ENCODE peak calls at places on chromosomes 13 and 19, in nine cellular contexts. One of them, this sample, is unnamed.

GRCh38 chr19:51572415-51572814 is 1.3 kb downstream of the ZNF175 start:
- DNase-seq in activated T-helper 1 cell treated with anti-CD3 and anti-CD28 coated beads, Interleukin-2, amount 50 U/mL, for 16 hours: no peak
- DNase-seq in stimulated activated CD4-positive, alpha-beta T cell treated with anti-CD3 and anti-CD28 coated beads, Interleukin-4, amount 100 ng/mL, for 4 hours: no peak
- DNase-seq in GM04504: no peak
- DNase-seq in hypothalamus: no peak
- DNase-seq in dorsolateral prefrontal cortex: no peak
- DNase-seq in COLO829: no peak
- DNase-seq in fibroblast of lung: no peak
- DNase-seq in T47D: no peak
- DNase-seq in this sample: no peak

GRCh38 chr19:11435833-11436313 is 438 bp downstream of the PRKCSH start:
- DNase-seq in activated T-helper 1 cell treated with anti-CD3 and anti-CD28 coated beads, Interleukin-2, amount 50 U/mL, for 16 hours: no peak
- DNase-seq in stimulated activated CD4-positive, alpha-beta T cell treated with anti-CD3 and anti-CD28 coated beads, Interleukin-4, amount 100 ng/mL, for 4 hours: no peak
- DNase-seq in GM04504: no peak
- DNase-seq in hypothalamus: no peak
- DNase-seq in dorsolateral prefrontal cortex: no peak
- DNase-seq in COLO829: no peak
- DNase-seq in fibroblast of lung: peak; percentile 31
- DNase-seq in T47D: peak; percentile 17
- DNase-seq in this sample: no peak

GRCh38 chr13:24983094-24983493 is 112.8 kb upstream of the PABPC3 start:
- DNase-seq in activated T-helper 1 cell treated with anti-CD3 and anti-CD28 coated beads, Interleukin-2, amount 50 U/mL, for 16 hours: no peak
- DNase-seq in stimulated activated CD4-positive, alpha-beta T cell treated with anti-CD3 and anti-CD28 coated beads, Interleukin-4, amount 100 ng/mL, for 4 hours: no peak
- DNase-seq in GM04504: no peak
- DNase-seq in hypothalamus: no peak
- DNase-seq in dorsolateral prefrontal cortex: no peak
- DNase-seq in COLO829: no peak
- DNase-seq in fibroblast of lung: no peak
- DNase-seq in T47D: no peak
- DNase-seq in this sample: no peak

GRCh38 chr13:111906816-111907215 is 160.1 kb upstream of the SOX1 start:
- DNase-seq in activated T-helper 1 cell treated with anti-CD3 and anti-CD28 coated beads, Interleukin-2, amount 50 U/mL, for 16 hours: no peak
- DNase-seq in stimulated activated CD4-positive, alpha-beta T cell treated with anti-CD3 and anti-CD28 coated beads, Interleukin-4, amount 100 ng/mL, for 4 hours: no peak
- DNase-seq in GM04504: no peak
- DNase-seq in hypothalamus: no peak
- DNase-seq in dorsolateral prefrontal cortex: peak; percentile 1
- DNase-seq in COLO829: no peak
- DNase-seq in fibroblast of lung: no peak
- DNase-seq in T47D: no peak
- DNase-seq in this sample: no peak

GRCh38 chr13:21075303-21076264 is 14.2 kb upstream of the LATS2 start:
- DNase-seq in activated T-helper 1 cell treated with anti-CD3 and anti-CD28 coated beads, Interleukin-2, amount 50 U/mL, for 16 hours: no peak
- DNase-seq in stimulated activated CD4-positive, alpha-beta T cell treated with anti-CD3 and anti-CD28 coated beads, Interleukin-4, amount 100 ng/mL, for 4 hours: no peak
- DNase-seq in GM04504: no peak
- DNase-seq in hypothalamus: no peak
- DNase-seq in dorsolateral prefrontal cortex: no peak
- DNase-seq in COLO829: no peak
- DNase-seq in fibroblast of lung: peak; percentile 42
- DNase-seq in T47D: peak; percentile 12
- DNase-seq in this sample: no peak

GRCh38 chr19:5805465-5806132 is 732 bp downstream of the NRTN start:
- DNase-seq in activated T-helper 1 cell treated with anti-CD3 and anti-CD28 coated beads, Interleukin-2, amount 50 U/mL, for 16 hours: peak; percentile 43
- DNase-seq in stimulated activated CD4-positive, alpha-beta T cell treated with anti-CD3 and anti-CD28 coated beads, Interleukin-4, amount 100 ng/mL, for 4 hours: peak; percentile 47
- DNase-seq in GM04504: no peak
- DNase-seq in hypothalamus: no peak
- DNase-seq in dorsolateral prefrontal cortex: no peak
- DNase-seq in COLO829: peak; percentile 52
- DNase-seq in fibroblast of lung: peak; percentile 25
- DNase-seq in T47D: peak; percentile 69
- DNase-seq in this sample: no peak

GRCh38 chr13:27962982-27963381 is 6.1 kb downstream of the CDX2 start:
- DNase-seq in activated T-helper 1 cell treated with anti-CD3 and anti-CD28 coated beads, Interleukin-2, amount 50 U/mL, for 16 hours: no peak
- DNase-seq in stimulated activated CD4-positive, alpha-beta T cell treated with anti-CD3 and anti-CD28 coated beads, Interleukin-4, amount 100 ng/mL, for 4 hours: no peak
- DNase-seq in GM04504: no peak
- DNase-seq in hypothalamus: no peak
- DNase-seq in dorsolateral prefrontal cortex: no peak
- DNase-seq in COLO829: no peak
- DNase-seq in fibroblast of lung: no peak
- DNase-seq in T47D: no peak
- DNase-seq in this sample: no peak

GRCh38 chr13:48411281-48412099 is 1.4 kb downstream of the LPAR6 start:
- DNase-seq in activated T-helper 1 cell treated with anti-CD3 and anti-CD28 coated beads, Interleukin-2, amount 50 U/mL, for 16 hours: no peak
- DNase-seq in stimulated activated CD4-positive, alpha-beta T cell treated with anti-CD3 and anti-CD28 coated beads, Interleukin-4, amount 100 ng/mL, for 4 hours: peak; percentile 27
- DNase-seq in GM04504: no peak
- DNase-seq in hypothalamus: no peak
- DNase-seq in dorsolateral prefrontal cortex: no peak
- DNase-seq in COLO829: no peak
- DNase-seq in fibroblast of lung: peak; percentile 21
- DNase-seq in T47D: peak; percentile 22
- DNase-seq in this sample: no peak

GRCh38 chr13:49733181-49733951 is 42.1 kb upstream of the EBPL start:
- DNase-seq in activated T-helper 1 cell treated with anti-CD3 and anti-CD28 coated beads, Interleukin-2, amount 50 U/mL, for 16 hours: no peak
- DNase-seq in stimulated activated CD4-positive, alpha-beta T cell treated with anti-CD3 and anti-CD28 coated beads, Interleukin-4, amount 100 ng/mL, for 4 hours: no peak
- DNase-seq in GM04504: no peak
- DNase-seq in hypothalamus: no peak
- DNase-seq in dorsolateral prefrontal cortex: no peak
- DNase-seq in COLO829: peak; percentile 3
- DNase-seq in fibroblast of lung: peak; percentile 40
- DNase-seq in T47D: peak; percentile 5
- DNase-seq in this sample: no peak

GRCh38 chr13:101785858-101786257 is 333.4 kb downstream of the ITGBL1 start:
- DNase-seq in activated T-helper 1 cell treated with anti-CD3 and anti-CD28 coated beads, Interleukin-2, amount 50 U/mL, for 16 hours: no peak
- DNase-seq in stimulated activated CD4-positive, alpha-beta T cell treated with anti-CD3 and anti-CD28 coated beads, Interleukin-4, amount 100 ng/mL, for 4 hours: no peak
- DNase-seq in GM04504: no peak
- DNase-seq in hypothalamus: no peak
- DNase-seq in dorsolateral prefrontal cortex: peak; percentile 11
- DNase-seq in COLO829: peak; percentile 40
- DNase-seq in fibroblast of lung: peak; percentile 9
- DNase-seq in T47D: peak; percentile 12
- DNase-seq in this sample: no peak

GRCh38 chr13:60162096-60162495 is 1.6 kb downstream of the DIAPH3 start:
- DNase-seq in activated T-helper 1 cell treated with anti-CD3 and anti-CD28 coated beads, Interleukin-2, amount 50 U/mL, for 16 hours: no peak
- DNase-seq in stimulated activated CD4-positive, alpha-beta T cell treated with anti-CD3 and anti-CD28 coated beads, Interleukin-4, amount 100 ng/mL, for 4 hours: no peak
- DNase-seq in GM04504: no peak
- DNase-seq in hypothalamus: no peak
- DNase-seq in dorsolateral prefrontal cortex: no peak
- DNase-seq in COLO829: no peak
- DNase-seq in fibroblast of lung: peak; percentile 40
- DNase-seq in T47D: no peak
- DNase-seq in this sample: no peak

GRCh38 chr19:49654581-49654980 is 11.1 kb downstream of the IRF3 start:
- DNase-seq in activated T-helper 1 cell treated with anti-CD3 and anti-CD28 coated beads, Interleukin-2, amount 50 U/mL, for 16 hours: no peak
- DNase-seq in stimulated activated CD4-positive, alpha-beta T cell treated with anti-CD3 and anti-CD28 coated beads, Interleukin-4, amount 100 ng/mL, for 4 hours: no peak
- DNase-seq in GM04504: no peak
- DNase-seq in hypothalamus: no peak
- DNase-seq in dorsolateral prefrontal cortex: no peak
- DNase-seq in COLO829: no peak
- DNase-seq in fibroblast of lung: no peak
- DNase-seq in T47D: no peak
- DNase-seq in this sample: no peak

GRCh38 chr13:91722267-91722884 is 324.0 kb downstream of the GPC5 start:
- DNase-seq in activated T-helper 1 cell treated with anti-CD3 and anti-CD28 coated beads, Interleukin-2, amount 50 U/mL, for 16 hours: no peak
- DNase-seq in stimulated activated CD4-positive, alpha-beta T cell treated with anti-CD3 and anti-CD28 coated beads, Interleukin-4, amount 100 ng/mL, for 4 hours: no peak
- DNase-seq in GM04504: no peak
- DNase-seq in hypothalamus: no peak
- DNase-seq in dorsolateral prefrontal cortex: no peak
- DNase-seq in COLO829: no peak
- DNase-seq in fibroblast of lung: peak; percentile 23
- DNase-seq in T47D: peak; percentile 32
- DNase-seq in this sample: no peak

GRCh38 chr13:66859078-66859477 is 371.1 kb downstream of the PCDH9 start:
- DNase-seq in activated T-helper 1 cell treated with anti-CD3 and anti-CD28 coated beads, Interleukin-2, amount 50 U/mL, for 16 hours: no peak
- DNase-seq in stimulated activated CD4-positive, alpha-beta T cell treated with anti-CD3 and anti-CD28 coated beads, Interleukin-4, amount 100 ng/mL, for 4 hours: no peak
- DNase-seq in GM04504: no peak
- DNase-seq in hypothalamus: no peak
- DNase-seq in dorsolateral prefrontal cortex: no peak
- DNase-seq in COLO829: peak; percentile 8
- DNase-seq in fibroblast of lung: no peak
- DNase-seq in T47D: no peak
- DNase-seq in this sample: no peak

GRCh38 chr19:806815-807421 is 9.7 kb downstream of the PTBP1 start:
- DNase-seq in activated T-helper 1 cell treated with anti-CD3 and anti-CD28 coated beads, Interleukin-2, amount 50 U/mL, for 16 hours: no peak
- DNase-seq in stimulated activated CD4-positive, alpha-beta T cell treated with anti-CD3 and anti-CD28 coated beads, Interleukin-4, amount 100 ng/mL, for 4 hours: no peak
- DNase-seq in GM04504: no peak
- DNase-seq in hypothalamus: no peak
- DNase-seq in dorsolateral prefrontal cortex: no peak
- DNase-seq in COLO829: no peak
- DNase-seq in fibroblast of lung: no peak
- DNase-seq in T47D: no peak
- DNase-seq in this sample: no peak

GRCh38 chr13:73542446-73542845 is 483.6 kb downstream of the KLF5 start:
- DNase-seq in activated T-helper 1 cell treated with anti-CD3 and anti-CD28 coated beads, Interleukin-2, amount 50 U/mL, for 16 hours: no peak
- DNase-seq in stimulated activated CD4-positive, alpha-beta T cell treated with anti-CD3 and anti-CD28 coated beads, Interleukin-4, amount 100 ng/mL, for 4 hours: no peak
- DNase-seq in GM04504: no peak
- DNase-seq in hypothalamus: no peak
- DNase-seq in dorsolateral prefrontal cortex: no peak
- DNase-seq in COLO829: no peak
- DNase-seq in fibroblast of lung: no peak
- DNase-seq in T47D: peak; percentile 49
- DNase-seq in this sample: no peak

GRCh38 chr19:4472174-4472974 is at the start of gene HDGFL2:
- DNase-seq in activated T-helper 1 cell treated with anti-CD3 and anti-CD28 coated beads, Interleukin-2, amount 50 U/mL, for 16 hours: no peak
- DNase-seq in stimulated activated CD4-positive, alpha-beta T cell treated with anti-CD3 and anti-CD28 coated beads, Interleukin-4, amount 100 ng/mL, for 4 hours: no peak
- DNase-seq in GM04504: no peak
- DNase-seq in hypothalamus: no peak
- DNase-seq in dorsolateral prefrontal cortex: no peak
- DNase-seq in COLO829: no peak
- DNase-seq in fibroblast of lung: no peak
- DNase-seq in T47D: no peak
- DNase-seq in this sample: no peak

GRCh38 chr13:46687810-46688209 is 109.2 kb downstream of the ESD start:
- DNase-seq in activated T-helper 1 cell treated with anti-CD3 and anti-CD28 coated beads, Interleukin-2, amount 50 U/mL, for 16 hours: no peak
- DNase-seq in stimulated activated CD4-positive, alpha-beta T cell treated with anti-CD3 and anti-CD28 coated beads, Interleukin-4, amount 100 ng/mL, for 4 hours: peak; percentile 42
- DNase-seq in GM04504: no peak
- DNase-seq in hypothalamus: no peak
- DNase-seq in dorsolateral prefrontal cortex: no peak
- DNase-seq in COLO829: peak; percentile 35
- DNase-seq in fibroblast of lung: peak; percentile 43
- DNase-seq in T47D: no peak
- DNase-seq in this sample: no peak

GRCh38 chr19:661427-662196 is 1.4 kb downstream of the RNF126 start:
- DNase-seq in activated T-helper 1 cell treated with anti-CD3 and anti-CD28 coated beads, Interleukin-2, amount 50 U/mL, for 16 hours: peak; percentile 40
- DNase-seq in stimulated activated CD4-positive, alpha-beta T cell treated with anti-CD3 and anti-CD28 coated beads, Interleukin-4, amount 100 ng/mL, for 4 hours: peak; percentile 64
- DNase-seq in GM04504: no peak
- DNase-seq in hypothalamus: no peak
- DNase-seq in dorsolateral prefrontal cortex: no peak
- DNase-seq in COLO829: no peak
- DNase-seq in fibroblast of lung: no peak
- DNase-seq in T47D: peak; percentile 20
- DNase-seq in this sample: no peak

GRCh38 chr19:47274891-47275865 is 493 bp downstream of the INAFM1 start:
- DNase-seq in activated T-helper 1 cell treated with anti-CD3 and anti-CD28 coated beads, Interleukin-2, amount 50 U/mL, for 16 hours: no peak
- DNase-seq in stimulated activated CD4-positive, alpha-beta T cell treated with anti-CD3 and anti-CD28 coated beads, Interleukin-4, amount 100 ng/mL, for 4 hours: peak; percentile 17
- DNase-seq in GM04504: no peak
- DNase-seq in hypothalamus: no peak
- DNase-seq in dorsolateral prefrontal cortex: peak; percentile 34
- DNase-seq in COLO829: no peak
- DNase-seq in fibroblast of lung: peak; percentile 25
- DNase-seq in T47D: no peak
- DNase-seq in this sample: no peak

GRCh38 chr19:29683009-29683408 is 17.7 kb downstream of the PLEKHF1 start:
- DNase-seq in activated T-helper 1 cell treated with anti-CD3 and anti-CD28 coated beads, Interleukin-2, amount 50 U/mL, for 16 hours: no peak
- DNase-seq in stimulated activated CD4-positive, alpha-beta T cell treated with anti-CD3 and anti-CD28 coated beads, Interleukin-4, amount 100 ng/mL, for 4 hours: no peak
- DNase-seq in GM04504: no peak
- DNase-seq in hypothalamus: peak; percentile 51
- DNase-seq in dorsolateral prefrontal cortex: peak; percentile 88
- DNase-seq in COLO829: peak; percentile 42
- DNase-seq in fibroblast of lung: peak; percentile 69
- DNase-seq in T47D: no peak
- DNase-seq in this sample: no peak

This sample was measured in skeletal muscle cell.